ENCODE peak calls at places on chromosome X, in four cellular contexts. K, E, D and A are unnamed samples.

GRCh38 chrX:33307954-33308353 is 96.6 kb upstream of the DMD start:
- DNase-seq in E (no peak), K (no peak), D (no peak), A (no peak)

GRCh38 chrX:53071064-53071463 is 11.1 kb upstream of the TSPYL2 start:
- DNase-seq in K (no peak), D (no peak), E (no peak), A (no peak)

GRCh38 chrX:11724122-11725017 is 33.7 kb upstream of the MSL3 start:
- DNase-seq in K (peak; percentile 17), E (no peak), D (no peak), A (peak; percentile 0)

GRCh38 chrX:16786791-16787735 is 797 bp downstream of the TXLNG start:
- DNase-seq in K (peak; percentile 21), D (no peak), E (peak; percentile 24), A (no peak)

GRCh38 chrX:103464774-103465117 is 54.5 kb downstream of the RAB40A start:
- DNase-seq in K (peak; percentile 78), E (peak; percentile 54), D (peak; percentile 45), A (peak; percentile 24)

GRCh38 chrX:19981987-19982386 is 8.9 kb downstream of the BCLAF3 start:
- DNase-seq in D (no peak), K (no peak), E (no peak), A (no peak)

GRCh38 chrX:7205037-7205577 is 57.2 kb upstream of the PUDP start:
- DNase-seq in K (no peak), E (no peak), D (no peak), A (no peak)

GRCh38 chrX:109847257-109848187 is 114.5 kb upstream of the ACSL4 start:
- DNase-seq in D (no peak), K (no peak), E (no peak), A (no peak)

GRCh38 chrX:110015027-110015426 is 12.1 kb downstream of the TMEM164 start:
- DNase-seq in D (no peak), K (no peak), E (no peak), A (no peak)

GRCh38 chrX:91434351-91435168 is at the start of gene PABPC5:
- DNase-seq in E (peak; percentile 55), D (peak; percentile 65), K (no peak), A (no peak)

GRCh38 chrX:85922821-85923220 is 124.5 kb downstream of the CHM start:
- DNase-seq in K (no peak), E (no peak), D (no peak), A (no peak)

GRCh38 chrX:79524642-79525041 is 157.5 kb upstream of the ITM2A start:
- DNase-seq in E (no peak), D (no peak), K (peak; percentile 6), A (no peak)

GRCh38 chrX:10350991-10351390 is 194.2 kb downstream of the CLCN4 start:
- DNase-seq in D (no peak), K (peak; percentile 22), E (no peak), A (no peak)

GRCh38 chrX:54357414-54358377 is at the start of gene WNK3:
- DNase-seq in K (no peak), E (peak; percentile 71), D (peak; percentile 55), A (peak; percentile 30)

GRCh38 chrX:13938053-13938765 is 91.5 kb downstream of the GEMIN8 start:
- DNase-seq in E (peak; percentile 27), D (peak; percentile 26), K (peak; percentile 72), A (no peak)

GRCh38 chrX:38271154-38271716 is 50.6 kb upstream of the SRPX start:
- DNase-seq in E (no peak), K (no peak), D (no peak), A (no peak)

GRCh38 chrX:7146703-7147430 is 645 bp upstream of the STS start:
- DNase-seq in D (peak; percentile 70), K (peak; percentile 23), E (no peak), A (no peak)

GRCh38 chrX:24963823-24964222 is 51.9 kb downstream of the ARX start:
- DNase-seq in D (no peak), E (no peak), K (peak; percentile 12), A (peak; percentile 7)

GRCh38 chrX:110383414-110383813 is 24.8 kb downstream of the RTL9 start:
- DNase-seq in K (no peak), E (no peak), D (no peak), A (no peak)

GRCh38 chrX:9493936-9494335 is 29.1 kb downstream of the TBL1X start:
- DNase-seq in D (no peak), K (no peak), E (no peak), A (no peak)

GRCh38 chrX:70166601-70167590 is 10.4 kb upstream of the DGAT2L6 start:
- DNase-seq in E (no peak), D (no peak), K (no peak), A (no peak)

GRCh38 chrX:68018248-68019203 is 414.8 kb downstream of the OPHN1 start:
- DNase-seq in D (no peak), K (peak; percentile 30), E (no peak), A (no peak)

GRCh38 chrX:13463608-13464007 is 105.8 kb upstream of the EGFL6 start:
- DNase-seq in D (peak; percentile 56), E (no peak), K (peak; percentile 8), A (peak; percentile 44)

GRCh38 chrX:7088968-7089615 is 58.4 kb upstream of the STS start:
- DNase-seq in D (no peak), K (peak; percentile 25), E (peak; percentile 34), A (no peak)

GRCh38 chrX:150899191-150899757 is 806 bp upstream of the CD99L2 start:
- DNase-seq in K (peak; percentile 7), D (peak; percentile 44), E (no peak), A (peak; percentile 33)

GRCh38 chrX:106726485-106727437 is at the start of gene RNF128:
- DNase-seq in D (peak; percentile 72), E (peak; percentile 44), K (peak; percentile 79), A (no peak)

GRCh38 chrX:110006826-110007375 is 4.0 kb downstream of the TMEM164 start:
- DNase-seq in D (no peak), K (no peak), E (no peak), A (no peak)

GRCh38 chrX:313546-313945 is 5.0 kb downstream of the GTPBP6 start:
- DNase-seq in E (no peak), K (no peak), D (no peak), A (no peak)

GRCh38 chrX:52852110-52852872 is 15.6 kb downstream of the XAGE3 start:
- DNase-seq in D (no peak), K (no peak), E (no peak), A (no peak)

GRCh38 chrX:127459784-127460183 is 592.4 kb downstream of the ACTRT1 start:
- DNase-seq in E (no peak), D (no peak), K (no peak), A (no peak)